ENCODE peak calls at places on chromosomes 16 and 17, in six cellular contexts. O is left ventricle myocardium inferior; B is thyroid gland; X is HCT116; T is CD4-positive, alpha-beta memory T cell; Y is IMR-90. E is an unnamed sample.

GRCh38 chr17:61143026-61143425 is 256.6 kb upstream of the TBX2 start:
- DNase-seq in Y (no peak), T (no peak), O (no peak), X (no peak), B (no peak), E (no peak)

GRCh38 chr16:525520-526180 is 1.9 kb upstream of the CAPN15 start:
- DNase-seq in O (no peak), B (peak; percentile 33), Y (peak; percentile 92), X (peak; percentile 57), T (peak; percentile 74), E (no peak)

GRCh38 chr16:88938933-88939813 is 37.8 kb downstream of the CBFA2T3 start:
- DNase-seq in B (peak; percentile 15), T (no peak), O (peak; percentile 52), X (no peak), Y (no peak), E (no peak)

GRCh38 chr17:21351366-21352065 is 24.6 kb upstream of the KCNJ12 start:
- DNase-seq in Y (no peak), B (no peak), X (no peak), O (no peak), T (no peak), E (no peak)

GRCh38 chr16:10892782-10893181 is 15.8 kb downstream of the CIITA start:
- DNase-seq in X (no peak), O (no peak), Y (no peak), T (no peak), B (no peak), E (no peak)

GRCh38 chr17:39485555-39485954 is 24.3 kb downstream of the CDK12 start:
- DNase-seq in B (peak; percentile 60), Y (peak; percentile 98), X (peak; percentile 15), T (no peak), O (no peak), E (no peak)

GRCh38 chr17:66302761-66303626 is 581 bp downstream of the PRKCA start:
- DNase-seq in X (no peak), T (peak; percentile 67), B (peak; percentile 80), Y (peak; percentile 42), O (peak; percentile 47), E (no peak)

GRCh38 chr17:28033972-28034714 is 8.3 kb upstream of the NLK start:
- DNase-seq in X (no peak), T (no peak), O (no peak), Y (peak; percentile 91), B (no peak), E (no peak)

GRCh38 chr17:80605326-80606066 is 60.9 kb downstream of the RPTOR start:
- DNase-seq in Y (peak; percentile 44), T (peak; percentile 69), O (no peak), X (no peak), B (no peak), E (no peak)

GRCh38 chr17:31787857-31788570 is 71.0 kb downstream of the COPRS start:
- DNase-seq in O (no peak), X (peak; percentile 21), Y (peak; percentile 93), T (no peak), B (peak; percentile 75), E (no peak)

GRCh38 chr17:76150712-76151622 is 9.9 kb upstream of the FOXJ1 start:
- DNase-seq in X (no peak), O (no peak), B (peak; percentile 33), T (no peak), Y (no peak), E (no peak)

GRCh38 chr16:86892509-86892908 is 314.2 kb downstream of the FOXL1 start:
- DNase-seq in Y (peak; percentile 59), X (no peak), O (no peak), T (no peak), B (no peak), E (no peak)

GRCh38 chr17:81514735-81515529 is 2.3 kb upstream of the ACTG1 start:
- DNase-seq in O (peak; percentile 88), B (peak; percentile 82), X (peak; percentile 71), T (peak; percentile 74), Y (peak; percentile 82), E (no peak)

GRCh38 chr17:43766413-43767052 is 7.9 kb upstream of the SOST start:
- DNase-seq in T (no peak), O (peak; percentile 57), B (peak; percentile 66), X (peak; percentile 39), Y (peak; percentile 51), E (no peak)

GRCh38 chr17:31722251-31723056 is 136.6 kb downstream of the COPRS start:
- DNase-seq in T (no peak), X (no peak), B (no peak), Y (peak; percentile 70), O (no peak), E (no peak)

GRCh38 chr16:73071131-73071940 is 23.4 kb upstream of the ZFHX3 start:
- DNase-seq in T (no peak), Y (no peak), O (peak; percentile 60), B (peak; percentile 70), X (no peak), E (no peak)

GRCh38 chr17:81471804-81472456 is 40.7 kb downstream of the ACTG1 start:
- DNase-seq in O (no peak), Y (no peak), T (peak; percentile 30), B (peak; percentile 54), X (peak; percentile 99), E (no peak)

GRCh38 chr16:66275795-66276428 is 90.6 kb upstream of the CDH5 start:
- DNase-seq in X (peak; percentile 67), T (no peak), B (peak; percentile 28), O (no peak), Y (peak; percentile 76), E (peak; percentile 75)

DNA sequence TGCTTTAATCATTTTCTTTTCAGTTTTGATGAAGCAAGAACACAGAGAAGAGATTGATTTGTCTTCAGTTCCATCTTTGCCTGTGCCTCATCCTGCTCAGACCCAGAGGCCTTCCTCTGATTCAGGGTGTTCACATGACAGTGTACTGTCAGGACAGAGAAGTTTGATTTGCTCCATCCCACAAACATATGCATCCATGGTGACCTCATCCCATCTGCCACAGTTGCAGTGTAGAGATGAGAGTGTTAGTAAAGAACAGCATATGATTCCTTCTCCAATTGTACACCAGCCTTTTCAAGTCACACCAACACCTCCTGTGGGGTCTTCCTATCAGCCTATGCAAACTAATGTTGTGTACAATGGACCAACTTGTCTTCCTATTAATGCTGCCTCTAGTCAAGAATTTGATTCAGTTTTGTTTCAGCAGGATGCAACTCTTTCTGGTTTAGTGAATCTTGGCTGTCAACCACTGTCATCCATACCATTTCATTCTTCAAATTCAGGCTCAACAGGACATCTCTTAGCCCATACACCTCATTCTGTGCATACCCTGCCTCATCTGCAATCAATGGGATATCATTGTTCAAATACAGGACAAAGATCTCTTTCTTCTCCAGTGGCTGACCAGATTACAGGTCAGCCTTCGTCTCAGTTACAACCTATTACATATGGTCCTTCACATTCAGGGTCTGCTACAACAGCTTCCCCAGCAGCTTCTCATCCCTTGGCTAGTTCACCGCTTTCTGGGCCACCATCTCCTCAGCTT is 45.0 kb downstream of the ESRP2 start:
- DNase-seq in Y (peak; percentile 64), X (no peak), B (no peak), O (no peak), T (no peak), E (no peak)
- H3K4me3 ChIP-seq in Y (no peak overlapping the region), X (no peak overlapping the region), B (no peak overlapping the region), O (no peak overlapping the region), T (no peak overlapping the region), E (no peak overlapping the region)

GRCh38 chr17:64087252-64088005 is 42.5 kb downstream of the ERN1 start:
- DNase-seq in X (no peak), B (no peak), Y (no peak), O (no peak), T (no peak), E (no peak)
- H3K27ac ChIP-seq in X (no peak overlapping the region), B (no peak overlapping the region), Y (no peak overlapping the region), O (no peak overlapping the region), T (no peak overlapping the region), E (no peak overlapping the region)

GRCh38 chr17:68318103-68318991 is 27.1 kb downstream of the ARSG start:
- DNase-seq in T (no peak), X (peak; percentile 78), Y (peak; percentile 65), O (no peak), B (no peak), E (no peak)

GRCh38 chr17:68315930-68316329 is 24.6 kb downstream of the ARSG start:
- DNase-seq in X (no peak), O (no peak), T (no peak), Y (no peak), B (no peak), E (no peak)

GRCh38 chr17:68319420-68320162 is 28.3 kb downstream of the ARSG start:
- DNase-seq in T (no peak), X (no peak), Y (no peak), B (no peak), O (no peak), E (no peak)

GRCh38 chr17:68314916-68315535 is 23.7 kb downstream of the ARSG start:
- DNase-seq in B (no peak), X (no peak), O (no peak), T (no peak), Y (no peak), E (no peak)

DNA sequence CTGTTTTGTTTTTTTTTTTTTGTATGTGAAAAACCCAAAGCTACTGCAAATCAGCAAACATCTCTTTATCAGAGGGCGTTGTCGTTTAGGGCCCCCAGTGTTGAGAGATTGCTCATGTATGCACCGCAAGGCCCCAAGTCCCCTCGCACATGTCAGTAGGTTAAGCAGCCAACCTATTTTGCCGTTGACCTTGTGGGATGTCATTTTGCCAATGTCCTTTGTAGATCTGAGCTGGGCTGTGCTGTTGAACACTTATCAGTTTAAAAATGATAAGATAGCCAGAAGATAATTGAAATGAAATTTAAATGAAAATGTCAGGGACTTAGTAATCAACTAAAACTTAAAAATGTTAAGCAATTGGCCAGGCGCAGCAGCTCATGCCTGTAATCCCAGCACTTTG is 26.2 kb downstream of the ARSG start:
- DNase-seq in T (no peak), O (no peak), B (no peak), X (no peak), Y (no peak), E (no peak)
- H3K4me1 ChIP-seq in T (peaks cover 57% of the 10 kb centered on the region), O (peaks cover 19% of the 10 kb centered on the region), B (no peaks in the 10 kb centered on the region), X (peaks cover 36% of the 10 kb centered on the region), Y (no peaks in the 10 kb centered on the region), E (no peaks in the 10 kb centered on the region)

GRCh38 chr17:18070861-18071340 is 16.8 kb upstream of the DRG2 start:
- DNase-seq in B (peak; percentile 44), T (no peak), Y (peak; percentile 61), X (no peak), O (no peak), E (no peak)
- H3K4me3 ChIP-seq in B (no peak overlapping the region), T (no peak overlapping the region), Y (peak overlapping the region; percentile 30), X (no peak overlapping the region), O (peak overlapping the region; percentile 34), E (no peak overlapping the region)

GRCh38 chr17:57898487-57899311 is 48.9 kb upstream of the MRPS23 start:
- DNase-seq in B (peak; percentile 92), X (no peak), Y (peak; percentile 49), T (no peak), O (peak; percentile 85), E (no peak)
- H3K27ac ChIP-seq in B (peak overlapping the region; percentile 95), X (peak overlapping the region; percentile 63), Y (peak overlapping the region; percentile 85), T (no peak overlapping the region), O (peak overlapping the region; percentile 99), E (no peak overlapping the region)

E was measured in iPS DF 6.9.